ENCODE peak calls at places on chromosome 15, in five cellular contexts. X is NB4, T is adrenal gland, K is fibroblast of lung, W is IMR-90. S is an unnamed sample.

GRCh38 chr15:88897142-88897455 is 1.8 kb upstream of the HAPLN3 start:
- DNase-seq in T (no peak), X (no peak), W (no peak), K (no peak), S (no peak)

GRCh38 chr15:95734422-95735316 is 595.8 kb upstream of the NR2F2 start:
- DNase-seq in W (no peak), T (no peak), K (peak), X (peak), S (peak)

GRCh38 chr15:22808240-22808639 is 21.8 kb downstream of the NIPA1 start:
- DNase-seq in K (no peak), W (no peak), T (no peak), X (no peak), S (no peak)

GRCh38 chr15:83845230-83845629 is 191.3 kb downstream of the ADAMTSL3 start:
- DNase-seq in K (peak), T (no peak), X (peak), W (peak), S (peak)

GRCh38 chr15:69489101-69489571 is 36.5 kb downstream of the RPLP1 start:
- DNase-seq in K (peak), X (no peak), T (no peak), W (no peak), S (no peak)

GRCh38 chr15:80317389-80318169 is 65.6 kb upstream of the CTXND1 start:
- DNase-seq in X (peak), K (peak), W (peak), T (peak), S (peak)

GRCh38 chr15:31433101-31433500 is 106.5 kb downstream of the KLF13 start:
- DNase-seq in T (no peak), K (no peak), W (no peak), X (no peak), S (no peak)

GRCh38 chr15:90031231-90031791 is 30.2 kb downstream of the ZNF710 start:
- DNase-seq in W (peak), T (peak), K (peak), X (peak), S (peak)

GRCh38 chr15:64842099-64842940 is 605 bp downstream of the PLEKHO2 start:
- DNase-seq in X (peak), T (peak), W (peak), K (peak), S (peak)

GRCh38 chr15:71085809-71086208 is 29.5 kb upstream of the THSD4 start:
- DNase-seq in X (no peak), W (no peak), K (no peak), T (no peak), S (no peak)

GRCh38 chr15:70140543-70141375 is 43.0 kb upstream of the TLE3 start:
- DNase-seq in K (peak), T (no peak), W (peak), X (peak), S (peak)

GRCh38 chr15:38378162-38378560 is 75.8 kb upstream of the FAM98B start:
- DNase-seq in X (peak), W (peak), T (peak), K (peak), S (peak)

GRCh38 chr15:44029940-44030568 is 165.0 kb downstream of the FRMD5 start:
- DNase-seq in W (peak), X (no peak), K (peak), T (no peak), S (no peak)

GRCh38 chr15:29364429-29365078 is 94.9 kb upstream of the NSMCE3 start:
- DNase-seq in T (no peak), W (peak), K (peak), X (peak), S (peak)

GRCh38 chr15:47378527-47378926 is 338.8 kb upstream of the SEMA6D start:
- DNase-seq in T (no peak), W (no peak), K (no peak), X (no peak), S (no peak)

GRCh38 chr15:60994842-60995495 is 234.1 kb downstream of the RORA start:
- DNase-seq in X (no peak), K (no peak), T (no peak), W (no peak), S (no peak)

GRCh38 chr15:62506217-62506805 is 341.2 kb upstream of the C2CD4B start:
- DNase-seq in X (no peak), W (peak), K (peak), T (no peak), S (peak)

GRCh38 chr15:59295742-59296090 is 77.0 kb downstream of the MYO1E start:
- DNase-seq in T (no peak), X (no peak), K (no peak), W (no peak), S (no peak)

GRCh38 chr15:63553388-63553791 is 43.8 kb upstream of the FBXL22 start:
- DNase-seq in T (peak), W (peak), K (peak), X (no peak), S (peak)

GRCh38 chr15:96170616-96171270 is 159.8 kb upstream of the NR2F2 start:
- DNase-seq in K (no peak), T (no peak), W (no peak), X (no peak), S (no peak)

GRCh38 chr15:41105348-41106334 is 10.4 kb downstream of the INO80 start:
- DNase-seq in W (no peak), K (no peak), X (peak), T (no peak), S (no peak)

GRCh38 chr15:71559616-71560015 is 250.7 kb upstream of the NR2E3 start:
- DNase-seq in T (no peak), K (peak), W (no peak), X (no peak), S (no peak)

GRCh38 chr15:51759557-51760070 is 8.2 kb downstream of the TMOD2 start:
- DNase-seq in X (peak), K (peak), W (peak), T (peak), S (peak)

GRCh38 chr15:51681303-51681963 is at the start of gene SCG3:
- DNase-seq in X (peak), K (peak), W (peak), T (peak), S (peak)

GRCh38 chr15:79311901-79312553 is 1.1 kb downstream of the TMED3 start:
- DNase-seq in K (peak), X (peak), T (no peak), W (no peak), S (no peak)

GRCh38 chr15:40006003-40006402 is 33.0 kb downstream of the SRP14 start:
- DNase-seq in W (peak), T (no peak), K (peak), X (no peak), S (no peak)

GRCh38 chr15:66588971-66589370 is 23.2 kb upstream of the LCTL start:
- DNase-seq in K (no peak), T (no peak), X (no peak), W (no peak), S (no peak)

GRCh38 chr15:70036585-70037343 is 61.0 kb downstream of the TLE3 start:
- DNase-seq in T (no peak), X (peak), W (no peak), K (no peak), S (no peak)

GRCh38 chr15:64905119-64905831 is 6.4 kb upstream of the ANKDD1A start:
- DNase-seq in W (peak), T (peak), K (peak), X (peak), S (peak)

GRCh38 chr15:62824111-62824737 is 218.3 kb upstream of the TPM1 start:
- DNase-seq in K (peak), W (peak), T (no peak), X (no peak), S (peak)

GRCh38 chr15:73688455-73688854 is 4.3 kb downstream of the CD276 start:
- DNase-seq in W (peak), X (no peak), K (peak), T (peak), S (peak)

GRCh38 chr15:66883322-66883911 is 181.4 kb downstream of the SMAD6 start:
- DNase-seq in W (peak), X (no peak), T (peak), K (peak), S (peak)

GRCh38 chr15:31360843-31361763 is 34.5 kb downstream of the KLF13 start:
- DNase-seq in W (no peak), K (no peak), T (no peak), X (peak), S (no peak)

GRCh38 chr15:63212050-63212973 is 22.9 kb downstream of the RAB8B start:
- DNase-seq in T (no peak), X (peak), K (peak), W (peak), S (peak)

GRCh38 chr15:33256874-33257273 is 53.9 kb upstream of the RYR3 start:
- DNase-seq in X (no peak), T (no peak), K (no peak), W (no peak), S (no peak)

GRCh38 chr15:75713338-75713895 is 769 bp upstream of the CSPG4 start:
- DNase-seq in X (no peak), W (peak), K (peak), T (no peak), S (no peak)

GRCh38 chr15:36449084-36449661 is 130.3 kb upstream of the CDIN1 start:
- DNase-seq in T (no peak), X (no peak), W (no peak), K (peak), S (no peak)

GRCh38 chr15:96052154-96052553 is 278.3 kb upstream of the NR2F2 start:
- DNase-seq in T (no peak), X (no peak), K (no peak), W (no peak), S (no peak)

GRCh38 chr15:71752604-71753289 is 57.6 kb upstream of the NR2E3 start:
- DNase-seq in X (peak), W (peak), T (peak), K (peak), S (peak)

GRCh38 chr15:37079726-37080125 is 20.6 kb downstream of the MEIS2 start:
- DNase-seq in K (peak), X (no peak), T (peak), W (peak), S (no peak)

GRCh38 chr15:100115066-100115710 is 226.6 kb downstream of the ADAMTS17 start:
- DNase-seq in T (no peak), X (no peak), W (no peak), K (no peak), S (no peak)
- H3K4me3 ChIP-seq in T (no peak), X (no peak), W (no peak), K (no peak), S (no peak)

GRCh38 chr15:91289324-91289723 is 189.3 kb downstream of the SV2B start:
- DNase-seq in W (no peak), T (no peak), X (peak), K (no peak), S (no peak)
- TF ChIP-seq CTCF in W (no peak), T (no peak), X (peak), K (no peak), S (no peak)

DNA sequence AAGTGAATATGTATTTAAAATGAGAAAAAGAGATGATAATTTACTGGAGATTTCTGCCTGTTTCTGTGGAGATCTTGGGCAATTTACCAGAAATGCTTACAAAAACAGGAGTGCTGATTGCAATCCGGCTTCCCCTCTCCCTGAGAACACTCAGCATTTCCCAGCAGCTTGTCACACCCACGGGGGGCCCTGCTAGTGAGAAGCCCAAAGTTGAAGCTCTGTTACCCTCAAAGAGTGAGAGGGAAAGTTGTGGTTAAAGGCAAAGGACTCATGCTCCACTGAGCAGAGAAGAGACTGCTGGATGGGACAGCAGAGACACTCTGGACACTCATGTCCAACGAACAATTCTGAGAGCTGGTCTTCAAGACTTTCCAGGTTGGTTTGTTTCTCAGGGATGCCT is 2.9 kb downstream of the MCTP2 start:
- DNase-seq in K (no peak), W (no peak), X (peak), T (no peak), S (peak)
- H3K4me3 ChIP-seq in K (no peak), W (no peak), X (no peak), T (no peak), S (no peak)

DNA sequence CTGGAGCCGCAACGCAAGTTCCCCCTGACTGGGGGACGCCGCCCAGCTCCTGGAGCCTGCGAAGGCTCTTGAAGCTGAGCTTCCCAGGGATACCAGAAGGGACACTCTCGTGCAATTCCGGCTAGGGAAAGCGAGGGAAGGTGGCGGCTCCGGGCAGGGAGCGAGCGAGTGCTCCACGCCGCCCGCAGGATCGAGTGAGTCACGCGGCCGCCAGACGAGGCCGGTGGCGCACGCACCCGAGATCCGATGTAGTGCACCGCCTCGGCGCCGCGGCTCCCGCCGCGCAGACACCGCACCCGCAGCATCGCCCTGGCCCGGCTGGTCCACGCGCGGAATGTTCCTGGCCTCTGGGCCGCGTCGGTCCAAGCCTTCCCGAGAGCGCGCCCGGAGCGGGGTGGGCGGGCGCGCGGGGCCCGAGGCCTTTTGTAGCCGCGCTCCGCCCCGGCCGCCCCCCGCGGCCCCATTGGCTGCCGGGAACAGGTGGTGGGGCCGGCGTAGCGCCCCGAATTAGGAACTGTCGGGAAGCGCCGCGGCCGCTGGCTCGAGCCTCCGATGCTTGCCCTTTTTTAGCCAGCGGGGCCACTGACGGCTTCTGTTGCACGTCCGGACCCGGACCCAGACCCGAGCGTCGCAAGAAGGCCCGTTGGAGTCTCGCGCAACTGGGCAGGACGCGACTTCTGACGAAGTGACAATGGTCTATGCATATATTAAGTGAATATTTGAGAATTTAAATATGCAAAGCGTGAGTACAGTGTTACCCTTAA is at the start of gene GATM:
- DNase-seq in W (peak), T (peak), X (peak), K (peak), S (peak)
- TF ChIP-seq CTCF in W (peak), T (peak), X (no peak), K (peak), S (peak)

GRCh38 chr15:78063966-78064365 is 13.5 kb downstream of the TBC1D2B start:
- DNase-seq in T (no peak), K (no peak), X (no peak), W (peak), S (no peak)

GRCh38 chr15:78067328-78068241 is 9.9 kb downstream of the TBC1D2B start:
- DNase-seq in T (peak), W (no peak), K (peak), X (peak), S (no peak)

GRCh38 chr15:78065284-78065872 is 12.1 kb downstream of the TBC1D2B start:
- DNase-seq in W (peak), X (peak), T (peak), K (peak), S (peak)

GRCh38 chr15:78064544-78064943 is 13.0 kb downstream of the TBC1D2B start:
- DNase-seq in K (peak), T (no peak), W (peak), X (no peak), S (no peak)

GRCh38 chr15:78065973-78066946 is 11.3 kb downstream of the TBC1D2B start:
- DNase-seq in W (no peak), T (no peak), X (no peak), K (peak), S (no peak)
- H3K4me3 ChIP-seq in W (no peak), T (no peak), X (no peak), K (no peak), S (no peak)